ENCODE peak calls at places on chromosomes 12 and 14, in nine cellular contexts. C, Y, D, I, N, R, Q, G and S are unnamed samples.

GRCh38 chr12:71873821-71874220 is 34.3 kb downstream of the TBC1D15 start:
- DNase-seq in C (no peak), I (no peak), Y (no peak), D (no peak), Q (no peak), R (no peak), G (no peak), N (no peak), S (no peak)

GRCh38 chr14:104816678-104816945 is 15.7 kb downstream of the ZBTB42 start:
- DNase-seq in D (no peak), N (no peak), I (no peak), C (no peak), R (no peak), Q (no peak), Y (no peak), G (no peak), S (no peak)

GRCh38 chr12:74836567-74836966 is 298.9 kb downstream of the ATXN7L3B start:
- DNase-seq in C (no peak), D (no peak), Q (no peak), Y (no peak), I (no peak), G (no peak), R (no peak), N (no peak), S (no peak)

GRCh38 chr14:22900088-22900799 is 17.2 kb downstream of the REM2 start:
- DNase-seq in D (no peak), G (no peak), Q (peak; percentile 5), I (no peak), R (peak; percentile 89), Y (peak; percentile 79), N (no peak), C (peak; percentile 73), S (no peak)

GRCh38 chr14:80906336-80906735 is 35.2 kb downstream of the CEP128 start:
- DNase-seq in R (no peak), I (no peak), Y (no peak), G (no peak), Q (no peak), D (no peak), C (no peak), N (no peak), S (no peak)

GRCh38 chr12:28367326-28367725 is 177.1 kb downstream of the CCDC91 start:
- DNase-seq in Q (no peak), I (no peak), D (no peak), Y (no peak), C (no peak), R (no peak), N (no peak), G (no peak), S (no peak)

GRCh38 chr12:52837341-52837741 is 3.2 kb upstream of the KRT79 start:
- DNase-seq in R (no peak), G (no peak), D (no peak), N (no peak), Q (no peak), C (no peak), I (no peak), Y (peak; percentile 89), S (no peak)

GRCh38 chr14:25150934-25151790 is 101.2 kb upstream of the STXBP6 start:
- DNase-seq in I (no peak), R (peak; percentile 33), D (no peak), Q (no peak), C (peak; percentile 20), G (no peak), N (no peak), Y (peak; percentile 59), S (no peak)

GRCh38 chr12:124938606-124939427 is 24.4 kb upstream of the UBC start:
- DNase-seq in N (no peak), G (peak; percentile 79), D (no peak), C (peak; percentile 91), R (peak; percentile 81), Q (no peak), Y (peak; percentile 93), I (peak; percentile 66), S (peak; percentile 87)

GRCh38 chr14:79363291-79363690 is 848.0 kb downstream of the DIO2 start:
- DNase-seq in N (no peak), G (no peak), C (no peak), D (no peak), Y (no peak), I (no peak), Q (no peak), R (no peak), S (no peak)

GRCh38 chr12:106428379-106428778 is 70.8 kb downstream of the POLR3B start:
- DNase-seq in R (no peak), Y (peak; percentile 78), N (no peak), G (no peak), C (no peak), I (peak; percentile 28), D (no peak), Q (no peak), S (no peak)

GRCh38 chr12:121128908-121129704 is 3.6 kb upstream of the P2RX7 start:
- DNase-seq in Y (peak; percentile 58), C (peak; percentile 97), D (peak; percentile 61), N (peak; percentile 96), R (peak; percentile 93), G (peak; percentile 85), I (peak; percentile 81), Q (peak; percentile 84), S (peak; percentile 90)

GRCh38 chr12:9389796-9390195 is 181.6 kb upstream of the PZP start:
- DNase-seq in R (no peak), C (no peak), Q (no peak), G (no peak), Y (no peak), N (no peak), D (no peak), I (no peak), S (no peak)